ENCODE peak calls at places on chromosomes 4 and X, in five cellular contexts. D is HL-60, P is sigmoid colon, M is HFF-Myc, G is choroid plexus epithelial cell. Q is an unnamed sample.

GRCh38 chr4:3310301-3311094 is 17.7 kb downstream of the RGS12 start:
- DNase-seq in D (no peak), P (no peak), M (no peak), G (no peak), Q (no peak)

GRCh38 chr4:142558851-142559250 is 287.2 kb downstream of the INPP4B start:
- DNase-seq in D (no peak), P (no peak), M (no peak), G (peak; percentile 62), Q (no peak)

GRCh38 chrX:149704664-149705063 is 7.2 kb upstream of the MAGEA11 start:
- DNase-seq in D (no peak), P (no peak), M (no peak), G (no peak), Q (no peak)

GRCh38 chr4:3442959-3443749 is 1.4 kb downstream of the HGFAC start:
- DNase-seq in D (peak; percentile 26), P (no peak), M (no peak), G (peak; percentile 30), Q (peak; percentile 29)

GRCh38 chr4:186760576-186760975 is 36.9 kb upstream of the FAT1 start:
- DNase-seq in D (no peak), P (no peak), M (no peak), G (peak; percentile 70), Q (no peak)

GRCh38 chr4:2356123-2357069 is 62.0 kb downstream of the ZFYVE28 start:
- DNase-seq in D (no peak), P (peak; percentile 48), M (no peak), G (no peak), Q (no peak)

GRCh38 chr4:77001907-77002306 is 52.4 kb downstream of the SEPTIN11 start:
- DNase-seq in D (no peak), P (no peak), M (no peak), G (peak; percentile 83), Q (no peak)

GRCh38 chr4:91596683-91597082 is 707.1 kb upstream of the GRID2 start:
- DNase-seq in D (no peak), P (no peak), M (no peak), G (no peak), Q (no peak)

GRCh38 chr4:119652978-119653377 is 24.4 kb upstream of the PDE5A start:
- DNase-seq in D (no peak), P (no peak), M (no peak), G (peak; percentile 61), Q (no peak)

GRCh38 chr4:177287298-177287697 is 22.4 kb upstream of the NEIL3 start:
- DNase-seq in D (no peak), P (no peak), M (no peak), G (no peak), Q (no peak)

GRCh38 chr4:40180356-40180755 is 16.5 kb upstream of the RHOH start:
- DNase-seq in D (peak; percentile 54), P (no peak), M (peak; percentile 36), G (peak; percentile 88), Q (no peak)

GRCh38 chrX:9337056-9337455 is 127.8 kb upstream of the TBL1X start:
- DNase-seq in D (no peak), P (peak; percentile 74), M (no peak), G (peak; percentile 78), Q (no peak)

GRCh38 chr4:120692964-120693363 is 229.6 kb downstream of the PRDM5 start:
- DNase-seq in D (no peak), P (no peak), M (peak; percentile 77), G (peak; percentile 97), Q (no peak)

DNA sequence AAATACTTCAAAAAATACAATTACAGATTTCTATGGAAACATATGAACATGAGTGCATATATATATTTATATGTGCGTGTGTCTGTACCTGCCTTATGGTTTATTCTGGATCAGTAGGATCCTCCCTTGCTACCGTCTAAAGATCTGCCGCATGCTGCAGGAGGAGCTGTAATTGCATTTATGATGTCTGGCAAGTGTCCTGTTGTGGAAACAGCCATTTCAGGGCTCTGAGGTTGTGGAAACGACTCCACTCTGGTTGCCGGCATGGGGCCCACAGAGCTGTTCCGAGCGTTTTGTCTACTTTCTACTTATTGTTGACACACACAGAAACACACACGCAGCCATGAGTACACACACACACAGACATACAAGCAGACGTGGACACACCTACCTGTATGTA is 21.3 kb downstream of the CD99 start:
- DNase-seq in D (no peak), P (no peak), M (no peak), G (no peak), Q (no peak)
- H3K4me3 ChIP-seq in D (no peak overlapping the region), P (no peak overlapping the region), M (no peak overlapping the region), G (no peak overlapping the region), Q (no peak overlapping the region)

GRCh38 chrX:68833855-68834331 is 5.1 kb downstream of the EFNB1 start:
- DNase-seq in D (no peak), P (peak; percentile 34), M (no peak), G (no peak), Q (no peak)
- H3K4me3 ChIP-seq in D (no peak overlapping the region), P (no peak overlapping the region), M (no peak overlapping the region), G (no peak overlapping the region), Q (no peak overlapping the region)

GRCh38 chr4:56506110-56506705 is 617 bp downstream of the ARL9 start:
- DNase-seq in D (no peak), P (no peak), M (no peak), G (peak; percentile 25), Q (no peak)

GRCh38 chr4:56511098-56511497 is 5.5 kb downstream of the ARL9 start:
- DNase-seq in D (no peak), P (peak; percentile 89), M (no peak), G (no peak), Q (no peak)

DNA sequence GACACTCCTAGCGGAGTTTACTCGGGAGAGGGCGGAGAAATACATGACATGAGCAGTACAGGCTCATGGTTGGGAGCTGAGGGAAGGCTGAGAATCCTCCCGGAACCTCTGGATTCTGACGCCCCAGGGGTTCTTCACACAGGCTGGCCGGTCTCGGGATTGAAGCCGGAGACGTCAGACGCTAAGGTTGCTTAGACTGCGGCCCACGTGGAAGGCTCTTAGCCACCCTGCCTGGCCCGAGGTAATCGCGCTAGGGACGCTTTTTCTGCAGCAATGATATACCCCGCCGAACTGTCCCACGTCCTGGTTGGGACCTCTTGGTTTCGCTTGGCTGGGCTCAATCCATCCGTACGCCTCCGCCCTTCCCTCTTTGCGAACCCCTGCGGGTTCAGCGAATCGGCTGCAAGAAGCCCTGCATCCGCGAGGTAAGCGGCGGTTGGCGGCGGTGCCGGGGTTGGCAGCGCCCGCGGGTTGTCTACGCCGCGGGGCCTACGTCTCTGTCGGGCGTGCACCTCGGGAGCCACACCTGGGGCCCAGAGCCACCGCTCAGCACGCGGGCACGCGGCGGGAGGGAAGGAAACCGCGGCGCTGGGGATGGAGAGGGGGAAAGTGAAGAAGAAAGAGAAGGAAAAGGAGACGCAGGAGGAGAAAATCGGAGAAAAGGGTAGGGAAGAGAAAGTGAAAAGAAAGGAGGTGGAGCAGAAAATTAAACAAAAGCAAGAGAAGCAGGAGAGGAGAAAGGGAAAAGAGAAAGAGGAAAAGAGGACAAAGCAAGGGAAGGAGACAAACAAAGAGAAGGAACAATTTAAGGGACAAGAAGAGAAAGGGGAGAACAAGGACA is at the start of gene ARL9:
- DNase-seq in D (no peak), P (peak; percentile 78), M (peak; percentile 37), G (peak; percentile 80), Q (peak; percentile 26)
- H3K4me3 ChIP-seq in D (no peak within 1 kb of the TSS), P (peak within 1 kb of the TSS; percentile 59), M (peak within 1 kb of the TSS; percentile 65), G (peak within 1 kb of the TSS; percentile 73), Q (peak within 1 kb of the TSS; percentile 52)

GRCh38 chr4:26239796-26240195 is 81.0 kb upstream of the RBPJ start:
- DNase-seq in D (no peak), P (no peak), M (no peak), G (no peak), Q (no peak)
- H3K4me3 ChIP-seq in D (no peak overlapping the region), P (no peak overlapping the region), M (no peak overlapping the region), G (no peak overlapping the region), Q (no peak overlapping the region)

DNA sequence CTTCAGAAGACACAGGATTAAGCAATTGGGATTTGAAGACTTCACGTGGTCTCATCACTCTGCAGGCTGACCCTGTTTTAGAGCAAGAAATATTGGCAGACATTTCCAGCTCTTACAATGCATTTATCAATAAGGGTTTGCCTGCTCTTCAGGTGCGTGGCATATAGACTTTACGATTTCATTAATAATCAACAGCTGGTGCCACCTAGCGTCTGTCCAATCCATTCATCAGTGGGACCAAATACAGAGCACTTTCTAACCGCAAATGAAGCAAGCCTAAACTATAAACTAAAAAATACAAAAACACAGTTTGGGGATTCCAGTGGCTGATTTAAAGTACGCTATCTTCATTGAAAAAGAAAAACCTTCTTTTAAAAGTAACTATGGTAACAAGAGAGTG is 125.4 kb upstream of the DMD start:
- DNase-seq in D (no peak), P (no peak), M (no peak), G (peak; percentile 54), Q (no peak)
- H3K4me3 ChIP-seq in D (no peak overlapping the region), P (no peak overlapping the region), M (no peak overlapping the region), G (no peak overlapping the region), Q (no peak overlapping the region)

GRCh38 chr4:95547708-95548471 is 883 bp downstream of the UNC5C start:
- DNase-seq in D (no peak), P (peak; percentile 65), M (no peak), G (peak; percentile 34), Q (no peak)
- H3K4me3 ChIP-seq in D (no peak overlapping the region), P (peak overlapping the region; percentile 57), M (no peak overlapping the region), G (peak overlapping the region; percentile 65), Q (no peak overlapping the region)